ENCODE peak calls at places on chromosomes 5 and 9, in ten cellular contexts. F is heart left ventricle, X is endothelial cell, Q is fibroblast of lung, B is astrocyte of the cerebellum, O is fibroblast of mammary gland, K is ovary, U is cardiac fibroblast, T is AG04449, M is mesothelial cell of epicardium. Y is an unnamed sample.

GRCh38 chr5:7396169-7397004 is 449 bp downstream of the ADCY2 start:
- DNase-seq in K (peak), F (no peak), X (peak), M (no peak), T (no peak), O (peak), B (no peak), Q (peak), U (no peak), Y (no peak)

GRCh38 chr5:54774281-54775171 is 210.9 kb downstream of the ESM1 start:
- DNase-seq in F (peak), M (no peak), X (no peak), O (peak), B (no peak), K (no peak), U (peak), Q (no peak), T (no peak), Y (no peak)

GRCh38 chr5:38104497-38105230 is 153.7 kb upstream of the EGFLAM start:
- DNase-seq in F (no peak), T (no peak), U (no peak), M (no peak), K (no peak), O (no peak), B (no peak), Q (peak), X (no peak), Y (no peak)

GRCh38 chr5:15236911-15237508 is 263.0 kb upstream of the FBXL7 start:
- DNase-seq in O (no peak), T (no peak), Q (no peak), M (no peak), F (no peak), U (no peak), X (no peak), B (no peak), K (no peak), Y (no peak)

GRCh38 chr9:128203842-128204551 is 818 bp downstream of the DNM1 start:
- DNase-seq in Q (peak), X (peak), O (no peak), U (peak), T (no peak), K (peak), M (no peak), F (no peak), B (no peak), Y (peak)

GRCh38 chr9:135073741-135074305 is 13.6 kb upstream of the OLFM1 start:
- DNase-seq in K (peak), O (no peak), M (peak), U (no peak), T (no peak), X (no peak), B (no peak), Q (no peak), F (no peak), Y (no peak)

GRCh38 chr5:71601222-71602026 is 14.3 kb downstream of the MCCC2 start:
- DNase-seq in X (peak), O (peak), B (peak), K (no peak), T (peak), Q (peak), M (no peak), U (peak), F (no peak), Y (no peak)

GRCh38 chr5:73902327-73903051 is 276.5 kb downstream of the ARHGEF28 start:
- DNase-seq in X (peak), T (peak), Q (peak), M (no peak), U (peak), B (peak), F (no peak), O (peak), K (peak), Y (no peak)

GRCh38 chr9:112925058-112925641 is 34.5 kb upstream of the SLC46A2 start:
- DNase-seq in F (no peak), B (peak), O (peak), M (no peak), T (no peak), X (peak), K (no peak), U (peak), Q (peak), Y (no peak)

GRCh38 chr9:135926402-135927194 is 19.3 kb upstream of the CAMSAP1 start:
- DNase-seq in O (peak), T (no peak), M (no peak), F (peak), K (no peak), X (no peak), B (peak), U (peak), Q (peak), Y (no peak)

GRCh38 chr5:78204241-78204640 is 90.3 kb downstream of the AP3B1 start:
- DNase-seq in F (no peak), B (no peak), Q (no peak), X (no peak), U (no peak), O (no peak), T (no peak), M (no peak), K (no peak), Y (no peak)

GRCh38 chr5:78203815-78204214 is 90.7 kb downstream of the AP3B1 start:
- DNase-seq in O (no peak), Q (no peak), U (no peak), B (no peak), K (no peak), X (no peak), F (no peak), T (no peak), M (no peak), Y (no peak)
- TF ChIP-seq CTCF in O (no peak), Q (no peak), U (no peak), B (no peak), K (no peak), X (no peak), F (no peak), T (no peak), M (no peak), Y (no peak)

GRCh38 chr9:15421532-15421931 is 1.1 kb upstream of the SNAPC3 start:
- DNase-seq in U (no peak), K (no peak), B (no peak), T (no peak), Q (no peak), F (no peak), M (no peak), O (no peak), X (no peak), Y (no peak)

GRCh38 chr9:15426019-15426418 is 3.3 kb downstream of the SNAPC3 start:
- DNase-seq in M (no peak), B (no peak), T (no peak), K (no peak), U (no peak), X (no peak), O (no peak), Q (no peak), F (no peak), Y (no peak)

GRCh38 chr9:15422355-15423327 is at the start of gene SNAPC3:
- DNase-seq in M (peak), U (peak), B (peak), K (peak), X (peak), Q (peak), O (peak), T (peak), F (peak), Y (peak)

GRCh38 chr9:15420796-15421195 is 1.9 kb upstream of the SNAPC3 start:
- DNase-seq in X (no peak), F (no peak), M (no peak), Q (peak), K (no peak), O (no peak), B (no peak), U (peak), T (no peak), Y (no peak)

GRCh38 chr9:15423328-15423985 is 781 bp downstream of the SNAPC3 start:
- DNase-seq in T (no peak), B (peak), K (no peak), O (peak), U (peak), Q (peak), F (no peak), X (no peak), M (no peak), Y (no peak)
- TF ChIP-seq CTCF in T (no peak), B (peak), K (no peak), O (peak), U (peak), Q (peak), F (no peak), X (no peak), M (no peak), Y (no peak)

GRCh38 chr5:158880514-158881001 is 219.2 kb downstream of the EBF1 start:
- DNase-seq in K (no peak), Q (no peak), F (no peak), B (no peak), U (peak), M (no peak), O (no peak), T (no peak), X (no peak), Y (no peak)
- TF ChIP-seq CTCF in K (no peak), Q (no peak), F (no peak), B (peak), U (no peak), M (no peak), O (no peak), T (no peak), X (no peak), Y (peak)

GRCh38 chr5:58844395-58844794 is 261.5 kb downstream of the RAB3C start:
- DNase-seq in Q (no peak), M (no peak), U (no peak), F (no peak), T (no peak), X (no peak), K (no peak), B (no peak), O (no peak), Y (no peak)
- TF ChIP-seq CTCF in Q (no peak), M (no peak), U (no peak), F (no peak), T (no peak), X (no peak), K (no peak), B (no peak), O (no peak), Y (no peak)

GRCh38 chr5:141196363-141196762 is 3.1 kb upstream of the PCDHB11 start:
- DNase-seq in K (no peak), B (no peak), U (no peak), T (no peak), O (no peak), X (no peak), F (no peak), Q (no peak), M (no peak), Y (no peak)

DNA sequence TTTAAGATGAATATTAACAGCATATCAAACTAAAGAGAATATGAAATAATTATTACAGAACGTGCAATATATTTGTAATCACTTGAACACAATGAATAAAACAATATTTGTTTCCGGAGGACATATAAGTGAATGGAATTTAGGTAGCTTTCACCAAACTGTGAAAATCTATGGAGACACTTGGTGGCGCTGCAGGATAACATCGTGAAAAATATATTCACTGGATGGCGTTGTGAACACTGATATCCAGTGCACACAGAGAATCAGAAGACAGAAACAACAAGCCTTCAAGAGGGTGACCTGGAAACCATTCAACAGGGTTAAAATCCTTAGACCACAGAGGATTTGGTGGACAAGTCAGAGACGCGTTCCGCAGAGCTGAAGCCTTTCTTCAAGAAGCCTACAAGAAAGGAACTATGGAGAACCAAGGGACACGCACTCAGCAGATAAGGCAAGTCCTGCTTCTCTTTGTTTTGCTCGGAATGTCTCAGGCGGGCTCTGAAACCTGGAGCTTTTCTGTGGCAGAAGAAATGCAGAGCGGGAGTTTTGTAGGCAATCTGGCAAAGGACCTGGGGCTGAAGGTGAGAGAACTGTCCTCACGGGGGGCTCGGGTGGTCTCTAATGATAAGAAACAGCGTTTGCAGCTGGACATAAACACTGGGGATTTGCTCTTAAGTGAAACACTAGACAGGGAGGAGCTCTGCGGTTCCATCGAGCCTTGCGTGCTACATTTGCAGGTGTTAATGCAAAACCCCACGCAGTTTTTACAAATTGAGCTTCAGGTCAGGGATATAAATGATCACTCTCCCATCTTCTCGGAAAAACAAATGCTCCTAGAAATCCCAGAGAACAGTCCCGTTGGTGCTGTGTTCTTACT is at the start of gene PCDHB11:
- DNase-seq in Q (no peak), U (peak), O (no peak), F (no peak), K (no peak), B (no peak), T (no peak), X (peak), M (no peak), Y (no peak)
- TF ChIP-seq CTCF in Q (no peak), U (no peak), O (no peak), F (no peak), K (no peak), B (no peak), T (no peak), X (peak), M (peak), Y (peak)

GRCh38 chr5:33299621-33300208 is 141.1 kb upstream of the TARS1 start:
- DNase-seq in U (peak), B (no peak), X (peak), K (no peak), F (no peak), T (no peak), O (peak), M (no peak), Q (peak), Y (no peak)
- TF ChIP-seq CTCF in U (peak), B (peak), X (no peak), K (no peak), F (peak), T (peak), O (peak), M (no peak), Q (peak), Y (peak)

GRCh38 chr9:131274674-131275331 is 1.5 kb downstream of the FAM78A start:
- DNase-seq in U (peak), O (no peak), F (no peak), B (no peak), X (no peak), Q (no peak), T (no peak), M (no peak), K (no peak), Y (no peak)

GRCh38 chr9:131275332-131276106 is 791 bp downstream of the FAM78A start:
- DNase-seq in O (no peak), Q (no peak), T (no peak), U (no peak), K (no peak), X (peak), F (no peak), M (no peak), B (no peak), Y (no peak)

GRCh38 chr9:131276891-131277672 is 772 bp upstream of the FAM78A start:
- DNase-seq in X (no peak), K (peak), U (no peak), M (no peak), F (no peak), Q (no peak), O (no peak), B (no peak), T (no peak), Y (no peak)

GRCh38 chr9:131277673-131278420 is 1.5 kb upstream of the FAM78A start:
- DNase-seq in K (peak), B (peak), Q (peak), T (no peak), U (peak), F (peak), O (peak), M (peak), X (peak), Y (peak)

DNA sequence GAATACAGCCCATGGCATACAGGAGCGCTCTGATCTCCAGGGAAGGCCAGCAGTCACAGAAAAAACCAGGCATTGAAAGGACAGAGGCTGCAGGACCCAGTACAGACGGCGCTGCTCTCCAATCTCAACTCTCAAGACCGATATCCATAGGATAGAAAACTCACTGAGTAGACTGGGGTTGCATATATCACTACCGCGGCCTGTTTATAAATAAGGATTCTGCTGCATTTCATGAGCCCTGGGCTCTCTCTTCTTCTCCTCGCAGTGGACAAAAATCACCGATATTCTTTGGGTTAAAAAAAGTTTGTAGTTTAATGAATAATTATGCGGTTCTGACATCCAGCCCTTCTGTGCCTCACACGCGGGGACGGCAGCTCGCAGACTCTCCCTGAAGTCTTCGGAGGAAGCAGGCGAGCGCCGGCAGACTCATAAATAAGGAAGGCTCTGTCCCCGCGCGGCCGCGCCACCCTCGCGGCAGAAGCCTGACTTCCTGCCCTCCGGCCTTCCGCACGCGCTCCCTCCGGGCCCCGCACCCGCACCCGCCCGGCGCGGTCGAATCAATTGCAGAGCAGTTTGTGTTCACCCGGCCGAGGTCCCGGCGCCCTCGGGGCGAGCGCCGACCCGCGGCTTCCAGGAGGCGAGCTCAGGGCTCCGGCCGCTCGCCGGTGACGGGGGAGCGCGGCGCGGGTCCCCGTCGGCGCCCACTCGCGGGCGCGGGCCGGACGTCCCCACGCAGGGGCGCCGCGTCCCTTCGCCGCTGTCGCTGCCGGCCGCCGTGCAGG is at the start of gene FAM78A:
- DNase-seq in M (no peak), X (peak), U (peak), T (no peak), B (no peak), K (peak), F (peak), Q (peak), O (no peak), Y (no peak)
- TF ChIP-seq CTCF in M (no peak), X (no peak), U (no peak), T (no peak), B (no peak), K (no peak), F (no peak), Q (no peak), O (no peak), Y (no peak)

GRCh38 chr9:125703662-125704061 is 3.3 kb downstream of the MAPKAP1 start:
- DNase-seq in T (no peak), U (no peak), O (no peak), M (no peak), F (no peak), X (no peak), Q (no peak), K (no peak), B (no peak), Y (no peak)

GRCh38 chr9:125701351-125701750 is 5.7 kb downstream of the MAPKAP1 start:
- DNase-seq in O (peak), M (no peak), F (no peak), K (no peak), T (peak), Q (peak), X (no peak), B (peak), U (peak), Y (no peak)

GRCh38 chr9:125705893-125706292 is 1.1 kb downstream of the MAPKAP1 start:
- DNase-seq in Q (no peak), T (no peak), F (no peak), O (no peak), X (no peak), B (no peak), M (no peak), K (no peak), U (no peak), Y (no peak)

DNA sequence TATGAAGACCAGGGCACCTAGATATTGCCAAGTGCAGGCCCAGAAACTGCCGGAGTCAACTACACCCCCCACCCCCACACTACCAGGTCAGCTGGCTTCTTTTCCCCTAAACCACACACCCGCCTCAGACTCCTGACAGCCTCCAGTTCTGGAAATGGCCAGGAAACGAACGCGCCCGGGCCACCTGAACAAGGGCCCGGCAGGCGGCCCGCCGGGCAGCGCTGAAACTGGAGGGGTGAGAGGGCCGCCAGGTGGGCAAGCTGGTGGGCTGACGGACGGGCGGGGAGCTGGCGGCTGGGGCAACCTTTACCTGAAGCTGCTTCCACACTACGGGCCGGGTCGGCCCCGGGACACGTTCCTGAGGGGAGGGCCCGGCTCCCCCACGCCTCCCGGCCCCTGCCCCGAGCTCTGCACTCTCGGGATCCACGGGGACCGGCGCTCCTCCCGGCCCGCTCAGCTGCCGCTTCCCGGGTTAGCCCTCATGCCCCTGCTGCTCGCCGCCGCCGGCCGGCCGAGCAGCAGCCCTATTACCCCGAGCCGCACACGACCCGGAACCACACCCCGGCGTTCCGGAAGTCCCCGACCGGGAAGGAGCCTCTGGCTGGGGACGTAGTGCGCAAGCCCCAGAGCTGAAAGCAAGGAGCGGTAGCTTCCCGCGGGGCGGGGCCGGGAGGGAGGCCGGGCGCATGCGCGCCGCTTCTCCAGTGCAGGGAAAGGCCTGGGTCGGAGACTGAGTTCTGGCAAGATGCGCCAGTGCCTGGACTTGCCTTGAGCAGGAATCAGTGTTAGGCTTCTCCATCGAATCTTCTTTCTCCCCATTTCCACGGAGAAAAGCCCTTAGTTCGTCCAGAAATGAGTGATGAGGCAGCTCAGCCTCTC is at the start of gene MAPKAP1:
- DNase-seq in F (peak), K (peak), M (peak), U (peak), Q (peak), B (peak), T (peak), O (peak), X (peak), Y (peak)
- TF ChIP-seq CTCF in F (no peak), K (no peak), M (no peak), U (no peak), Q (no peak), B (no peak), T (no peak), O (no peak), X (no peak), Y (no peak)

DNA sequence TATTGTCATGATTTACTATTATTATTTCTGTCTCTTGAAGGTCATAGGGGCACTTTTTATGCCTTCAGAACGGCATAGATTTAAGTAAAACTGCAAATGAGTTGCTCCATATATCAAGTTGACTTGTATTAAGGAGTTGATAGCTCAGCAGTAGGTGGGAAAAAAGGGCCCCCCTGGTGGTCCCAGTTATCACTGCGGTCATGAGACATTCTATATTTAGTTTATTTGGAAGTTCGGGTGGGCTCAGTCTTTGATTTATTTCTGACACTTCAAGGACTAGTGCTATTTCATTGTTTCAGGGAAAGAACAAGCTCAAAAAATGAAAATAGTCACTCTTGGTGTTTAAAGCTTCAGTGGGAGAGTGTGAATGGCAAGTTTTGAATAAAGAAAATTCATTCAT is 159.3 kb downstream of the SLC24A2 start:
- DNase-seq in F (no peak), T (no peak), O (no peak), B (no peak), K (no peak), M (no peak), Q (no peak), U (no peak), X (peak), Y (no peak)
- TF ChIP-seq CTCF in F (no peak), T (no peak), O (peak), B (no peak), K (no peak), M (peak), Q (no peak), U (peak), X (peak), Y (no peak)

Y was measured in D721Med.